ENCODE peak calls at places on chromosomes 12 and 14, in seven cellular contexts. V is psoas muscle, E is IMR-90, C is heart left ventricle, A is left ventricle myocardium inferior, X is tibial nerve, H is PC-3. R is an unnamed sample.

GRCh38 chr12:111467092-111467861 is 61.6 kb downstream of the SH2B3 start:
- DNase-seq in V (no peak), E (peak), C (no peak), A (no peak), X (no peak), H (no peak), R (no peak)

GRCh38 chr12:95115641-95116040 is 42.2 kb upstream of the NR2C1 start:
- DNase-seq in V (no peak), E (no peak), C (no peak), A (no peak), X (no peak), H (peak), R (no peak)

GRCh38 chr14:65361920-65362319 is 50.6 kb upstream of the FUT8 start:
- DNase-seq in V (peak), E (peak), C (peak), A (peak), X (no peak), H (peak), R (peak)

GRCh38 chr12:116299064-116299463 is 21.6 kb upstream of the MED13L start:
- DNase-seq in V (no peak), E (no peak), C (no peak), A (no peak), X (no peak), H (peak), R (no peak)

GRCh38 chr14:79483472-79483871 is 727.8 kb downstream of the DIO2 start:
- DNase-seq in V (no peak), E (peak), C (no peak), A (no peak), X (no peak), H (peak), R (peak)

GRCh38 chr12:103756443-103756842 is 84.6 kb downstream of the NT5DC3 start:
- DNase-seq in V (no peak), E (no peak), C (no peak), A (no peak), X (no peak), H (no peak), R (no peak)

GRCh38 chr12:8493084-8493483 is 20.2 kb upstream of the CLEC4D start:
- DNase-seq in V (no peak), E (no peak), C (no peak), A (no peak), X (no peak), H (no peak), R (no peak)

GRCh38 chr14:90504643-90505042 is 107.8 kb downstream of the CALM1 start:
- DNase-seq in V (peak), E (no peak), C (no peak), A (no peak), X (no peak), H (no peak), R (no peak)

GRCh38 chr12:118359541-118359915 is 13.2 kb downstream of the TAOK3 start:
- DNase-seq in V (no peak), E (no peak), C (no peak), A (no peak), X (no peak), H (no peak), R (no peak)

GRCh38 chr12:6215932-6216494 is 15.8 kb downstream of the CD9 start:
- DNase-seq in V (peak), E (peak), C (no peak), A (no peak), X (peak), H (peak), R (peak)

DNA sequence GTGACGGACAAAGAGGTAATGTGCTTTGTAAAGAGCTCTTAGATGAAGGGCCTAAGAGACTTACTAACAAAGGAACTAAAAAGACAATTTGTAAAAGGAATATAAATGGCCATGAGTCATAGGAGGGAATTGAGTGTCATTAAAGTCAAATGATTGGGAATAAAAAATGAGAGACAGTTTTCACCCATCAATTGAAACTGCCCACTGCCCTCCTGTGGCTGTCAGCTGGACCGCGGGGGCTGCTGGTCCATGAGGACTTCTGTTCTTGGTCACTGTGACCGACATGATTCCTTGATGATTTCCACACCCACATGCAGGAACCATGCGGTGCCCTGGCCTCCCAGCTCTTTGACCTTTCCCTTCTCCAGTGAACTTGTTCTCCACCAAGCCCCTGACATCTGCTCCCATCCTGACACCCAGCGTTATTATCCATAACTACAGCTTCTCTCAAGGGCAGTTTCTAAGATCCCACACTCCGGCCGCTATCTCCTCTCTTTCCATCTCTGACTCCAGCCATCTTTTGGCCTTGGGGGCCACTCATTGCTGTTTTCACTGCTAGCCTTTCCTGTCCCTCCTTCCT is 48.4 kb downstream of the C12orf75 start:
- DNase-seq in V (no peak), E (no peak), C (no peak), A (no peak), X (no peak), H (peak), R (no peak)
- TF ChIP-seq CTCF in V (peak), E (peak), C (peak), A (no peak), X (no peak), H (peak), R (peak)

DNA sequence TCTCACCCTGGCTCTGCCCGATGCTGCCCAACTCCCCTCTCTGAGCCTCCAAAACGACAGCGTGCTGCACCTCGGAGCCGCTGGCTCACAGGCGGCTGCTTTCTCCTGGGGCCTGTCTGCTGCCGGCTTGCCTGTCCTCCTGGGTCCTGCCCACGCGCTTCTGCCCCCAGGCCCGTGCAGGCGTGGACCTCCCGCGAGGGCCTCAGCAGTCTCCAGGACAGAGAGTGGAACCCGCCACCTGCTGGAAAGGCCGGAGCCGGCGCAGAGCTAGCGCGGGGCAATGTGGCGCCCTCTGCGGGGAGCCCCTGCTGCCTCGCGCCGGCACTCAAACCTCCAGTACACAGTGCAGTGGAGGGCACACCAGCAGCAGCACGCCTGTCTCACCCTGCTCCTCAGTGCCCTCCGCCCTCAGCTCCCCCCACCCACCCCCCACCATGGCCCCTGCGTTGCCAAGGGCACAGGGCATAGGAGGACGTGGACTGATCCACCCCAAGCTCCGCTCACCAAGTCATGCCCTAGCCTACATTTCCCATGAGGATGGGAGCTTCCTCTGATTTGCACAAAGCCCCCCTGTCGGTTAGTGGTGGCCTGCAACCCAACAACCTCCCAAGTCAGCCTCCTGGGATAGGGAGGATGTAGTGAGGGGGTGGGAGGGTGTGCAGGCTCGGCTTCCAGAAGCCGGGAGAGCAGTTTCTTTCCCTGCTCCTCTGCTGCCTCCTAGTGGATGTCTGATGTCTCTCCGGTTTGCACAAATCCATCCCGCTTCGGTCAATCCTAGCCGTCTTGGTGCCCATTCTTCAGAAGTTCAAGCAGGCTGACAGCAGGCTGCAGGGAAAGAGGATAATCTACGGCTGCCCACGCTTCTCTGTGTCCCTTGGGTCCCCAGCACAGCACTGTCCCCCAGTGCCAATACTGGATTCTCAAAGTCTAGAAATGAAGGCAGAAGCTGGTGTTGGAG is 25.2 kb downstream of the KRT8 start:
- DNase-seq in V (peak), E (peak), C (peak), A (peak), X (peak), H (peak), R (peak)
- H3K4me3 ChIP-seq in V (peak), E (no peak), C (peak), A (peak), X (peak), H (peak), R (peak)

GRCh38 chr14:103231376-103232019 is 102.5 kb upstream of the EIF5 start:
- DNase-seq in V (no peak), E (no peak), C (no peak), A (no peak), X (no peak), H (no peak), R (no peak)
- TF ChIP-seq CTCF in V (no peak), E (no peak), C (no peak), A (no peak), X (no peak), H (no peak), R (no peak)

GRCh38 chr12:2064078-2064507 is 11.3 kb downstream of the CACNA1C start:
- DNase-seq in V (no peak), E (peak), C (no peak), A (no peak), X (no peak), H (no peak), R (peak)
- H3K4me3 ChIP-seq in V (no peak), E (no peak), C (no peak), A (peak), X (no peak), H (no peak), R (no peak)

GRCh38 chr14:69260979-69261605 is 1.1 kb downstream of the GALNT16 start:
- DNase-seq in V (peak), E (no peak), C (peak), A (peak), X (no peak), H (peak), R (no peak)
- TF ChIP-seq CTCF in V (peak), E (peak), C (peak), A (peak), X (peak), H (peak), R (peak)

GRCh38 chr14:23356036-23356435 is 3.3 kb upstream of the SLC22A17 start:
- DNase-seq in V (no peak), E (no peak), C (no peak), A (no peak), X (no peak), H (no peak), R (no peak)

GRCh38 chr14:23351681-23352505 is 794 bp downstream of the SLC22A17 start:
- DNase-seq in V (no peak), E (no peak), C (no peak), A (no peak), X (no peak), H (no peak), R (no peak)

GRCh38 chr14:23353433-23353780 is 720 bp upstream of the SLC22A17 start:
- DNase-seq in V (no peak), E (no peak), C (no peak), A (no peak), X (no peak), H (no peak), R (no peak)

GRCh38 chr14:23354990-23355389 is 2.3 kb upstream of the SLC22A17 start:
- DNase-seq in V (no peak), E (no peak), C (no peak), A (no peak), X (no peak), H (no peak), R (no peak)

DNA sequence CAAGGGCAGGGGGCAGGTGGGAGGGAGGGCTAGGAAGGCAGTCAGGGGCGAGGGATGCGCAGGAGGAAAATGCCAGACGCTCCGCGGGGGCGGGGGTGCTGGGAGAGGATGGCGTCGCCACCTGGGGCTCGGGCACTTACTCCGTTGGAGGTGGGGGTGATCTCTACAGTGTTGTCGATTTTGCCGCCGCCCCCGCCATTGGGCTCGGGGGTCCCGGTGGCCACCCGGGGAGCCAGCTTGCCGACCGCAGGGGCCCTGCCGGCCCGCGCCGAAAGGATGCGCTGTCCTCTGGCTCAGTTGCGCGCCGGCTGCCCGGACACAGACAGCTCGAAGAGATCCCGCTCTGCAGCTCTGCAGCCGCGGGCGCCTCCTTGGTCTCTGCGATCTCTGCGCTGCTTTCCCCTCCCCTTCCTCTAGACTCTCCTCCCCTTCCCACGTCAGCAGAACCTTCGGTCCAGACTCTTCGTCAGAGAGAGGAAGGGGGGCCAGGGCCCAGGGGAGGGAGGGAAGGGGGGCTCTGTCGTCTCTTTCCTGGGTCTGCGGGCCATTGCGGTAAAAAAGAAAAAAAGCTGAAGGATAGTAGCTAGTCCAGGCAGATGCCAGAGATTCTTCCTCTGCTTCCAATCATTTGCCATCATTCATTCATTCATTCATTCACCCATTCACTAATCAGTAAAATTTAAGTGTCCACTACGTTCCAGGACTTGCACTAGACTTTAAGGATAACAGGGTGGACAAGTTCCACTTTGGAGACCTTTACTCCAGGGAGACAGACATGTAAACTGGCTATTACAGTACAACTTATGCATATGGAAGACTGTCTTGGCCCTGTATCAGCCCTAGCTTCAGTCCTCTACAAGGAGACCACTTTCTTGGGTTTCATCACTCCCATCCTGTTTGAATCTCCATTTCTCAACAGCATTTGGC is at the start of gene SLC22A17:
- DNase-seq in V (peak), E (peak), C (peak), A (peak), X (peak), H (peak), R (peak)
- H3K4me3 ChIP-seq in V (peak), E (peak), C (peak), A (peak), X (peak), H (peak), R (peak)

R was measured in AG10803.